ENCODE peak calls at places on chromosomes 3 and 15, in five cellular contexts. P, S, J, K and V are unnamed samples.

GRCh38 chr3:72560857-72561675 is 287.2 kb downstream of the SHQ1 start:
- DNase-seq in P (no peak), S (no peak), J (no peak), K (no peak), V (no peak)

GRCh38 chr15:34721802-34722795 is 32.7 kb downstream of the GJD2 start:
- DNase-seq in P (no peak), S (peak), J (peak), K (peak), V (peak)

GRCh38 chr15:40046721-40047412 is 7.9 kb upstream of the SRP14 start:
- DNase-seq in P (no peak), S (peak), J (no peak), K (no peak), V (peak)

GRCh38 chr15:55555089-55555488 is 33.1 kb downstream of the PYGO1 start:
- DNase-seq in P (no peak), S (no peak), J (no peak), K (no peak), V (no peak)

GRCh38 chr15:78684645-78685044 is 43.6 kb upstream of the CHRNB4 start:
- DNase-seq in P (no peak), S (no peak), J (no peak), K (no peak), V (peak)

GRCh38 chr3:146532406-146532805 is 12.0 kb downstream of the PLSCR1 start:
- DNase-seq in P (no peak), S (no peak), J (no peak), K (no peak), V (no peak)

GRCh38 chr3:175002732-175003143 is 143.6 kb downstream of the NAALADL2 start:
- DNase-seq in P (no peak), S (peak), J (no peak), K (no peak), V (peak)

GRCh38 chr3:168034152-168034928 is 61.4 kb downstream of the GOLIM4 start:
- DNase-seq in P (no peak), S (peak), J (no peak), K (peak), V (peak)

GRCh38 chr15:84880822-84881519 is 3.5 kb upstream of the SLC28A1 start:
- DNase-seq in P (no peak), S (no peak), J (no peak), K (no peak), V (no peak)

GRCh38 chr3:39068556-39068955 is 16.7 kb downstream of the WDR48 start:
- DNase-seq in P (no peak), S (no peak), J (no peak), K (no peak), V (no peak)

GRCh38 chr3:117277816-117278215 is 568.2 kb downstream of the TUSC7 start:
- DNase-seq in P (no peak), S (no peak), J (no peak), K (no peak), V (no peak)

GRCh38 chr3:192038726-192039125 is 577.8 kb downstream of the PYDC2 start:
- DNase-seq in P (no peak), S (no peak), J (no peak), K (no peak), V (peak)

GRCh38 chr15:74548236-74548635 is 7.2 kb downstream of the ARID3B start:
- DNase-seq in P (no peak), S (no peak), J (no peak), K (no peak), V (no peak)

GRCh38 chr15:80778964-80779657 is at the start of gene CEMIP:
- DNase-seq in P (peak), S (peak), J (peak), K (peak), V (peak)
- TF ChIP-seq CTCF in P (peak), S (peak), J (peak), K (no peak), V (peak)

GRCh38 chr3:180640987-180641386 is 38.3 kb downstream of the CCDC39 start:
- DNase-seq in P (no peak), S (no peak), J (no peak), K (no peak), V (no peak)

GRCh38 chr3:180646187-180646790 is 33.0 kb downstream of the CCDC39 start:
- DNase-seq in P (no peak), S (no peak), J (no peak), K (no peak), V (peak)
- TF ChIP-seq CTCF in P (peak), S (peak), J (no peak), K (no peak), V (peak)

DNA sequence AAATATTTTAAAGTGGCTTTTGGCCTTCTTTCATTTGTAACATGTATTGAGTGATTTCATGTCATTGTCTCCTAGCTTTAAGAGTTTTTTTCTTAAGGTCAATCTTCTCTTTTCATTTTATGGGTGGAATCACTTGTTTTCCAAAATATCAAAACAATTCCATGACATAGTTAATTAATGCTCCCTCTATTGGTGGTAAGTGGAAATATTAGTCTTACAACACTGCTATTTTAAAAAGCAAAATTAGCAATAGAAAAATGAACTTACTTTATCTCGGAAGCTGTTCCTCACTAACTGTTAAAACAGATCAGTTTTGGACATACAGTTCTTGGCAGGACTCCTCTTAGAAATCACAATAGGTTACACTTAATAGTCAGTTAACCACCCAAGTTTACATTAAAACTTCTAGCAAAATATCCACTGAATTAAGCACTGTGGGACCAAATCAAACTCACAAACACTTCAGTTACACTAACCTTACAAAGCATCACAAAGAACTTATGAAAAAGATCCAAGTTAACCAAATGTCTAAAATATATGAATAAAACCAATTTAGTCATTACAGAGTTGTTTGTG is 42.4 kb downstream of the TIGIT start:
- DNase-seq in P (no peak), S (peak), J (no peak), K (no peak), V (no peak)
- TF ChIP-seq CTCF in P (peak), S (peak), J (no peak), K (no peak), V (peak)

DNA sequence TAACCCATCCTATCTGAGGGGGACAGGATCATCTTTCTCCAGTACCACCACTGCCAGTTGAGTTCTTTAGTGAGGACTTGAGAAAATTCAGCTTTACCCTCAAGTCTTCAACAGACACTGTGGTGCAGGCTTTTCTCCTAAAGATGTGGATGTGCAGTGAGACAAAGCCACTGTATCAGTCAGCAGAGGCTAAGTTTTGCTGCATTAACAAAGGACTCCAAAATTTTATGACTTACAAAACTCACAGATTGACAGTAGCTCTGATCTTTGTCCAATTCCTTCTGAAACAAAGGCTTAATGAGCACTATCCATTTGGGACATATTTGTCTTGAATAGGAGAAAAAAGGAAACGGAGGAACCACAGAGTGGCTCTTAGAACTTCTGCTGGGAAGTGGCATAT is 87.9 kb downstream of the MITF start:
- DNase-seq in P (no peak), S (no peak), J (no peak), K (no peak), V (no peak)
- TF ChIP-seq CTCF in P (no peak), S (no peak), J (no peak), K (no peak), V (no peak)

DNA sequence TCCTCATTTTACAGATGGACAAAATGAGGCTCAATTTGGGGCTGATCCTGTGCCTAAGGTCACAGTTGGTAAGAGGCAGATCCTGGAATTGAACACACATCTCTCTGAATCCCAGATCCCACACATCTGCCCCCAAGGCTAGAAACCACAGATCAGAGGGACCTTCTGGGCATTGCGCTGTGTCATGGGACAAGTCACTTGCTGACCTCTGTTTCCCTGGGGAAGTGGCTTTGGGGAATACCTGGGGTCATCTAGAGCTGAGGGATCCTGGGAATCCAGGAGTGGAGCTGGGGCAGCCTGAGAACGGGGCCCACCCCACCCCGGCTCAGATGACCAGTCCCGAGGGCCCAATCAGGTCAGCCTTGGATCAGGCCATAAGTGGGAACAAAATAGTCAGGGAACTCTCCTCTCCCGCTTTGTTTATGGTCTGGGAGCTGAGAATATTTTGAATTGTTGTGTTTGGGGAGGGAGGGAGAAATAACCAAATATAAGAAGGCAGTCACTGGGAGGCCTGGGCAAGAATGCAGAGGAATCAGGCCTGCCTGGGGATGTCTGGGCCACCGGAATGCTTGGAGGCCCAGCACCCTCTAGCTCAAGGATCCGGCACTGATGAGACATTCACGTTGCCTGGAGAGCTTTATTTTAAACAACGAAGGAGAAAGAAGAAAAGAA is 8.8 kb upstream of the SLC6A6 start:
- DNase-seq in P (no peak), S (peak), J (no peak), K (no peak), V (no peak)
- TF ChIP-seq CTCF in P (no peak), S (peak), J (no peak), K (no peak), V (no peak)

DNA sequence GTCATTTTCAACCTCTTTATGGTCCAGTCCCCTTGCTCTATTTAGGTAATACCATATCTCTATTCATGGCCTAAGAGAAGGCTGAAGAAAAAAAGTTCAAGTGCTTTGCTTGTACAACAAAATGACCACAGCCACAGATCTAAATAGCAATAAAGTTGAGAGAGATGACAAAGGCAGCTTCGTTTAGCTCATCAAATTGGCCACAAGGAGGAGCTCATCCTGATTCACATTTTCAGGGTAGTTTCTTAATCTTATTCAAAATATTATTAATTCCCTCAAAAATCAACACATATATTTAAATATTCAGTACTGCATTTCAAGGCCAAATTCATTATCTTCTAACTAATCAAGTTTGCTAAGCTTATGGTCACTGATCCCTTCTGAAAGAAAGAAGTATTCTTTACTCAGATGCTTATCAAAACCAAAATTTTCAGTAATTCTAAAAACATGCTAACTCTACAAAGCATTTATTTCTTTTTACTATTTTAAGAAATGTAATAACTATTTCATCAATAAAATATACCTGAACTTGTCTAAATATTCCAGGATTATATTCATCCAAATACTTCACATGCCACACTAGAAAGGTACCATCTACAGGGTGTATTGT is 85.5 kb downstream of the DMXL2 start:
- DNase-seq in P (no peak), S (peak), J (no peak), K (no peak), V (peak)
- TF ChIP-seq CTCF in P (peak), S (peak), J (no peak), K (no peak), V (peak)